ENCODE peak calls at places on chromosomes 5 and 9, in ten cellular contexts. One of them, this sample, is unnamed.

GRCh38 chr5:52674815-52675545 is 112.7 kb upstream of the ITGA1 start:
- DNase-seq in lower lobe of right lung: no peak
- DNase-seq in AG09309: peak
- DNase-seq in epithelial cell of esophagus: peak
- DNase-seq in heart left ventricle: no peak
- DNase-seq in fibroblast of pulmonary artery: peak
- DNase-seq in omental fat pad: no peak
- DNase-seq in progenitor cell of endocrine pancreas: no peak
- DNase-seq in dorsolateral prefrontal cortex: no peak
- DNase-seq in D721Med: no peak
- DNase-seq in this sample: no peak

GRCh38 chr5:14669975-14670374 is 5.5 kb downstream of the OTULIN start:
- DNase-seq in D721Med: no peak
- DNase-seq in heart left ventricle: no peak
- DNase-seq in lower lobe of right lung: no peak
- DNase-seq in AG09309: no peak
- DNase-seq in epithelial cell of esophagus: peak
- DNase-seq in fibroblast of pulmonary artery: no peak
- DNase-seq in omental fat pad: no peak
- DNase-seq in dorsolateral prefrontal cortex: no peak
- DNase-seq in progenitor cell of endocrine pancreas: no peak
- DNase-seq in this sample: no peak

GRCh38 chr5:39498247-39498952 is 73.6 kb upstream of the DAB2 start:
- DNase-seq in fibroblast of pulmonary artery: peak
- DNase-seq in progenitor cell of endocrine pancreas: no peak
- DNase-seq in dorsolateral prefrontal cortex: no peak
- DNase-seq in lower lobe of right lung: no peak
- DNase-seq in omental fat pad: no peak
- DNase-seq in D721Med: no peak
- DNase-seq in heart left ventricle: no peak
- DNase-seq in AG09309: no peak
- DNase-seq in epithelial cell of esophagus: peak
- DNase-seq in this sample: no peak

GRCh38 chr9:36818965-36819870 is 214.8 kb downstream of the PAX5 start:
- DNase-seq in lower lobe of right lung: no peak
- DNase-seq in heart left ventricle: no peak
- DNase-seq in D721Med: no peak
- DNase-seq in omental fat pad: no peak
- DNase-seq in epithelial cell of esophagus: no peak
- DNase-seq in dorsolateral prefrontal cortex: no peak
- DNase-seq in AG09309: no peak
- DNase-seq in fibroblast of pulmonary artery: no peak
- DNase-seq in progenitor cell of endocrine pancreas: no peak
- DNase-seq in this sample: no peak

GRCh38 chr5:107799306-107799705 is 128.6 kb upstream of the EFNA5 start:
- DNase-seq in lower lobe of right lung: no peak
- DNase-seq in D721Med: no peak
- DNase-seq in fibroblast of pulmonary artery: no peak
- DNase-seq in AG09309: no peak
- DNase-seq in omental fat pad: no peak
- DNase-seq in progenitor cell of endocrine pancreas: no peak
- DNase-seq in heart left ventricle: no peak
- DNase-seq in epithelial cell of esophagus: no peak
- DNase-seq in dorsolateral prefrontal cortex: no peak
- DNase-seq in this sample: no peak

GRCh38 chr5:151082976-151083651 is 2.3 kb upstream of the TNIP1 start:
- DNase-seq in epithelial cell of esophagus: peak
- DNase-seq in fibroblast of pulmonary artery: no peak
- DNase-seq in AG09309: no peak
- DNase-seq in omental fat pad: no peak
- DNase-seq in lower lobe of right lung: peak
- DNase-seq in progenitor cell of endocrine pancreas: no peak
- DNase-seq in dorsolateral prefrontal cortex: no peak
- DNase-seq in heart left ventricle: no peak
- DNase-seq in D721Med: no peak
- DNase-seq in this sample: no peak

GRCh38 chr5:54793612-54794436 is 191.6 kb downstream of the ESM1 start:
- DNase-seq in D721Med: no peak
- DNase-seq in progenitor cell of endocrine pancreas: no peak
- DNase-seq in fibroblast of pulmonary artery: peak
- DNase-seq in dorsolateral prefrontal cortex: no peak
- DNase-seq in lower lobe of right lung: no peak
- DNase-seq in omental fat pad: no peak
- DNase-seq in epithelial cell of esophagus: no peak
- DNase-seq in heart left ventricle: no peak
- DNase-seq in AG09309: no peak
- DNase-seq in this sample: no peak

GRCh38 chr9:121613009-121613766 is 38.2 kb upstream of the DAB2IP start:
- DNase-seq in fibroblast of pulmonary artery: no peak
- DNase-seq in lower lobe of right lung: no peak
- DNase-seq in omental fat pad: no peak
- DNase-seq in dorsolateral prefrontal cortex: no peak
- DNase-seq in progenitor cell of endocrine pancreas: no peak
- DNase-seq in epithelial cell of esophagus: peak
- DNase-seq in heart left ventricle: no peak
- DNase-seq in D721Med: no peak
- DNase-seq in AG09309: no peak
- DNase-seq in this sample: no peak

GRCh38 chr9:8653111-8653510 is 853.5 kb upstream of the DMAC1 start:
- DNase-seq in lower lobe of right lung: no peak
- DNase-seq in epithelial cell of esophagus: no peak
- DNase-seq in dorsolateral prefrontal cortex: no peak
- DNase-seq in fibroblast of pulmonary artery: no peak
- DNase-seq in heart left ventricle: no peak
- DNase-seq in AG09309: no peak
- DNase-seq in omental fat pad: no peak
- DNase-seq in progenitor cell of endocrine pancreas: no peak
- DNase-seq in D721Med: no peak
- DNase-seq in this sample: no peak

GRCh38 chr5:175710361-175710760 is 52.5 kb downstream of the HRH2 start:
- DNase-seq in AG09309: no peak
- DNase-seq in progenitor cell of endocrine pancreas: no peak
- DNase-seq in omental fat pad: no peak
- DNase-seq in dorsolateral prefrontal cortex: no peak
- DNase-seq in epithelial cell of esophagus: no peak
- DNase-seq in heart left ventricle: no peak
- DNase-seq in D721Med: no peak
- DNase-seq in lower lobe of right lung: no peak
- DNase-seq in fibroblast of pulmonary artery: no peak
- DNase-seq in this sample: peak

GRCh38 chr9:91197232-91198181 is 164.2 kb downstream of the AUH start:
- DNase-seq in D721Med: no peak
- DNase-seq in heart left ventricle: peak
- DNase-seq in AG09309: peak
- DNase-seq in fibroblast of pulmonary artery: peak
- DNase-seq in progenitor cell of endocrine pancreas: no peak
- DNase-seq in omental fat pad: peak
- DNase-seq in lower lobe of right lung: peak
- DNase-seq in epithelial cell of esophagus: peak
- DNase-seq in dorsolateral prefrontal cortex: no peak
- DNase-seq in this sample: peak

GRCh38 chr5:127029513-127030258 is 672 bp downstream of the MARCHF3 start:
- DNase-seq in epithelial cell of esophagus: peak
- DNase-seq in fibroblast of pulmonary artery: peak
- DNase-seq in AG09309: no peak
- DNase-seq in lower lobe of right lung: peak
- DNase-seq in D721Med: no peak
- DNase-seq in dorsolateral prefrontal cortex: peak
- DNase-seq in progenitor cell of endocrine pancreas: peak
- DNase-seq in heart left ventricle: peak
- DNase-seq in omental fat pad: no peak
- DNase-seq in this sample: peak

GRCh38 chr5:62538017-62538942 is 40.3 kb upstream of the LRRC70 start:
- DNase-seq in epithelial cell of esophagus: peak
- DNase-seq in progenitor cell of endocrine pancreas: no peak
- DNase-seq in dorsolateral prefrontal cortex: no peak
- DNase-seq in fibroblast of pulmonary artery: peak
- DNase-seq in omental fat pad: no peak
- DNase-seq in lower lobe of right lung: no peak
- DNase-seq in AG09309: peak
- DNase-seq in D721Med: no peak
- DNase-seq in heart left ventricle: no peak
- DNase-seq in this sample: no peak

GRCh38 chr5:140795259-140795641 is 598 bp downstream of the PCDHA2 start:
- DNase-seq in dorsolateral prefrontal cortex: no peak
- DNase-seq in epithelial cell of esophagus: no peak
- DNase-seq in AG09309: no peak
- DNase-seq in omental fat pad: no peak
- DNase-seq in progenitor cell of endocrine pancreas: no peak
- DNase-seq in heart left ventricle: no peak
- DNase-seq in D721Med: no peak
- DNase-seq in fibroblast of pulmonary artery: peak
- DNase-seq in lower lobe of right lung: no peak
- DNase-seq in this sample: no peak

DNA sequence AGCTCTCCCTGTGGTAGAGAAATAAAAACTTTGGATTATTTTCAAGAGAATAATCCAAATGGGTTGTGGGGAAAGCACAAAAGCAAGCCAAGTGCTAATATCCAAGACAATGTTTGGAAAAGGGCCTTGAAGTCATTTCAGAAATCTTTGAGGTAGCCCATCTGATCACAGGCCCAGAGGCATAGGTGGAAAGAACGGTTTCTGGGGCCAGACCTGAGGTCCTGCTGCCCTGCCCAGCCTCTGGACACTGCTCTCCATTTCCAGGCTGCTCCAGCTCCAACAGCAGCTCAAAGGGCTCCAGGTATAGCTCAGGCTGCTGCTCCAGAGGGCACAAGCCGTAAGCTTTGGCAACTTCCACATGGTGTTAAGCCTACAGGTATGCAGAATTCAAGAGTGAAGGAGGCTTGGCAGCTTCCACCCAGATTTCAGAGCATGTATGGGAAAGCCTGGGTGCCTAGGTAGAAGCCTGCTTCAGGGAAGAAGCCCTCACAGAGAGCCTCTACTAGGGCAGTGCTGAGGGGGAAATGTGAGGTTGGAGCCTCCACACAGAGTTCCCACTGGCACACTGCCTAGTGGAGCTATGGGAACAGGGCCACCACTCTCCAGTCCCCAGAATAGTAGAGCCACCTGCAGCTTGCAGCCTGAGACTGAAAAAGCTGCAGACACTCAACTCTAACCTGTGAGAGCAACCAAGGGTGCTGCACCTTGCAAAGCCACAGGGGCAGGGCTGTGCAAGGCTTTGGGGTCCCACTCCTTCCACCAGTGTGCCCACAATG is 133.1 kb downstream of the PIK3R1 start:
- DNase-seq in omental fat pad: no peak
- DNase-seq in lower lobe of right lung: no peak
- DNase-seq in AG09309: no peak
- DNase-seq in dorsolateral prefrontal cortex: no peak
- DNase-seq in fibroblast of pulmonary artery: no peak
- DNase-seq in D721Med: no peak
- DNase-seq in progenitor cell of endocrine pancreas: no peak
- DNase-seq in epithelial cell of esophagus: no peak
- DNase-seq in heart left ventricle: peak
- DNase-seq in this sample: no peak
- TF ChIP-seq CTCF in omental fat pad: no peak
- TF ChIP-seq CTCF in lower lobe of right lung: no peak
- TF ChIP-seq CTCF in AG09309: no peak
- TF ChIP-seq CTCF in dorsolateral prefrontal cortex: no peak
- TF ChIP-seq CTCF in fibroblast of pulmonary artery: no peak
- TF ChIP-seq CTCF in D721Med: no peak
- TF ChIP-seq CTCF in progenitor cell of endocrine pancreas: no peak
- TF ChIP-seq CTCF in epithelial cell of esophagus: no peak
- TF ChIP-seq CTCF in heart left ventricle: no peak
- TF ChIP-seq CTCF in this sample: no peak

DNA sequence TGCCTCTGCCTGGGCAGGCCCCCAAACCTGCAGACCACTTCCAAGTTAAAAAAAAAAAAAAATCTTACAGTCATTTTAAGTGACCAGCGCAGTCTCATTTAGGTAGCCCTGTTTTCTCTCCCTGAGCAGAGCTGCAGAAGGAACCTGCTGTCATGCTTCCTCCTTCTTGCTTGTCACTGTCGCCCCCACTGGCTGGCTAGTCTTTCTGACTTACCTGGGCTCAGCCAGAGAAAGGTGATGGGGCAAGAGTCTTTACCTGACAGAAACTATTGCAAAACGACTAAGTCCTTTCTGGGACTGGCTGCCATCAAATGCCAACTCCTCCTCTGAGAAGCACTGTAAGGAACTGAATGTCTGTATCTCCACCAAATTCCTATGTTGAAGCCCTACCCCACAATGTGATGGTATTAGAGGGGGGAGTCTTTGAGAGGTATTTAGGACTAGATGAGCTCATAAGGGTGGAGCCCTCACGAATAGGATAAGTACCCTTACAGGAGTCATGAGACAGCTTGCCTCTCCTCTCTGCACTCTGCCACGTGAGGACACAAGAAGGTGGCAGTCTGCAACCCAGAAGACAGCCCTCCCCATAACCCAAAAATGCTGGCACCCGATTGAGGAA is 58.4 kb upstream of the SHC3 start:
- DNase-seq in epithelial cell of esophagus: peak
- DNase-seq in AG09309: no peak
- DNase-seq in progenitor cell of endocrine pancreas: no peak
- DNase-seq in heart left ventricle: no peak
- DNase-seq in lower lobe of right lung: no peak
- DNase-seq in dorsolateral prefrontal cortex: no peak
- DNase-seq in fibroblast of pulmonary artery: no peak
- DNase-seq in D721Med: no peak
- DNase-seq in omental fat pad: no peak
- DNase-seq in this sample: no peak
- TF ChIP-seq CTCF in epithelial cell of esophagus: no peak
- TF ChIP-seq CTCF in AG09309: no peak
- TF ChIP-seq CTCF in progenitor cell of endocrine pancreas: no peak
- TF ChIP-seq CTCF in heart left ventricle: no peak
- TF ChIP-seq CTCF in lower lobe of right lung: no peak
- TF ChIP-seq CTCF in dorsolateral prefrontal cortex: no peak
- TF ChIP-seq CTCF in fibroblast of pulmonary artery: no peak
- TF ChIP-seq CTCF in D721Med: no peak
- TF ChIP-seq CTCF in omental fat pad: no peak
- TF ChIP-seq CTCF in this sample: no peak

DNA sequence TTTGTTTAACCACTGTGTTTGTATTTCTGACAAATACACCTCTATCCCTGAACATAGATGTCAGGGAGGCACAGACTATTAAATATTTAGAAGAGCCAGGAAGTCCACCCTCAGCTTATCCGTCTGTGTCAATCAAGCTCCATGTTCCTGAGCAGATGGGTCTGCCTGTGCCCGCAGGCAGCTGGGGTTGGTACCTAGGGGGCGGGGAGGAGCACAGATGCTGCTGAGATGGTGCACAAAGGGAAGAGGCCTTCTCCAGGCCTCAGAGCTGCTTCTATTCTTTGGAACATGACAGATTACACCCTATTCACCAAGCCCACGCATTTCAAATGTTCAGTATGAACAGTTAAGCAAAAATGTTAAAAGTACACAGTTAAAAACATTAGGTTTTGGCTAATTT is 142.1 kb downstream of the EPB41L4A start:
- DNase-seq in progenitor cell of endocrine pancreas: no peak
- DNase-seq in epithelial cell of esophagus: no peak
- DNase-seq in fibroblast of pulmonary artery: no peak
- DNase-seq in AG09309: no peak
- DNase-seq in dorsolateral prefrontal cortex: no peak
- DNase-seq in lower lobe of right lung: no peak
- DNase-seq in heart left ventricle: no peak
- DNase-seq in omental fat pad: no peak
- DNase-seq in D721Med: peak
- DNase-seq in this sample: no peak
- TF ChIP-seq CTCF in progenitor cell of endocrine pancreas: no peak
- TF ChIP-seq CTCF in epithelial cell of esophagus: no peak
- TF ChIP-seq CTCF in fibroblast of pulmonary artery: no peak
- TF ChIP-seq CTCF in AG09309: no peak
- TF ChIP-seq CTCF in dorsolateral prefrontal cortex: no peak
- TF ChIP-seq CTCF in lower lobe of right lung: no peak
- TF ChIP-seq CTCF in heart left ventricle: no peak
- TF ChIP-seq CTCF in omental fat pad: no peak
- TF ChIP-seq CTCF in D721Med: no peak
- TF ChIP-seq CTCF in this sample: no peak

GRCh38 chr9:124062172-124062571 is 50.6 kb downstream of the LHX2 start:
- DNase-seq in progenitor cell of endocrine pancreas: no peak
- DNase-seq in dorsolateral prefrontal cortex: no peak
- DNase-seq in D721Med: no peak
- DNase-seq in AG09309: no peak
- DNase-seq in heart left ventricle: no peak
- DNase-seq in epithelial cell of esophagus: no peak
- DNase-seq in omental fat pad: no peak
- DNase-seq in fibroblast of pulmonary artery: no peak
- DNase-seq in lower lobe of right lung: no peak
- DNase-seq in this sample: no peak
- TF ChIP-seq CTCF in progenitor cell of endocrine pancreas: no peak
- TF ChIP-seq CTCF in dorsolateral prefrontal cortex: no peak
- TF ChIP-seq CTCF in D721Med: no peak
- TF ChIP-seq CTCF in AG09309: peak
- TF ChIP-seq CTCF in heart left ventricle: no peak
- TF ChIP-seq CTCF in epithelial cell of esophagus: no peak
- TF ChIP-seq CTCF in omental fat pad: no peak
- TF ChIP-seq CTCF in fibroblast of pulmonary artery: peak
- TF ChIP-seq CTCF in lower lobe of right lung: no peak
- TF ChIP-seq CTCF in this sample: no peak